ENCODE peak calls at places on chromosomes 12 and 14, in six cellular contexts. T is psoas muscle; Y is naive thymus-derived CD4-positive, alpha-beta T cell; O is CD8-positive, alpha-beta T cell; K is lower lobe of right lung; Q is effector memory CD4-positive, alpha-beta T cell. D is an unnamed sample.

GRCh38 chr14:56810341-56810740 is at the start of gene OTX2:
- DNase-seq in T (no peak), Q (no peak), O (no peak), Y (no peak), K (no peak), D (no peak)

GRCh38 chr14:67532998-67533753 is at the start of gene PLEKHH1:
- DNase-seq in K (peak), O (peak), Y (no peak), Q (no peak), T (peak), D (peak)

GRCh38 chr12:108047130-108047550 is 81.9 kb upstream of the WSCD2 start:
- DNase-seq in T (no peak), O (no peak), Q (no peak), Y (no peak), K (no peak), D (no peak)

GRCh38 chr12:82740129-82741000 is 53.7 kb downstream of the TMTC2 start:
- DNase-seq in Q (no peak), T (no peak), Y (no peak), O (no peak), K (no peak), D (no peak)

GRCh38 chr12:124636138-124636968 is 68.9 kb upstream of the NCOR2 start:
- DNase-seq in O (peak), Q (no peak), K (no peak), T (peak), Y (no peak), D (no peak)

GRCh38 chr12:48852734-48853168 is 788 bp upstream of the DDX23 start:
- DNase-seq in T (no peak), Y (no peak), O (no peak), K (no peak), Q (no peak), D (no peak)

GRCh38 chr12:38555620-38556596 is 239.3 kb downstream of the ALG10B start:
- DNase-seq in K (no peak), T (no peak), O (no peak), Y (no peak), Q (no peak), D (no peak)

GRCh38 chr12:12439636-12440035 is 82.8 kb downstream of the BORCS5 start:
- DNase-seq in Q (peak), O (no peak), K (no peak), T (no peak), Y (no peak), D (no peak)

GRCh38 chr14:34496679-34497513 is 34.9 kb upstream of the SPTSSA start:
- DNase-seq in Y (no peak), Q (no peak), O (no peak), K (peak), T (peak), D (peak)

GRCh38 chr14:78690836-78691235 is 520.7 kb downstream of the NRXN3 start:
- DNase-seq in K (no peak), Q (no peak), T (no peak), O (no peak), Y (no peak), D (no peak)

GRCh38 chr12:120846721-120847120 is 57.4 kb downstream of the SPPL3 start:
- DNase-seq in O (no peak), K (no peak), Y (no peak), Q (no peak), T (no peak), D (no peak)

GRCh38 chr12:120851444-120851843 is 52.7 kb downstream of the SPPL3 start:
- DNase-seq in Y (no peak), Q (no peak), K (peak), O (no peak), T (no peak), D (no peak)

GRCh38 chr12:120847392-120848157 is 56.6 kb downstream of the SPPL3 start:
- DNase-seq in O (no peak), T (no peak), Y (no peak), K (no peak), Q (no peak), D (no peak)

GRCh38 chr12:120851939-120852338 is 52.2 kb downstream of the SPPL3 start:
- DNase-seq in O (no peak), Y (no peak), Q (no peak), T (peak), K (no peak), D (no peak)

DNA sequence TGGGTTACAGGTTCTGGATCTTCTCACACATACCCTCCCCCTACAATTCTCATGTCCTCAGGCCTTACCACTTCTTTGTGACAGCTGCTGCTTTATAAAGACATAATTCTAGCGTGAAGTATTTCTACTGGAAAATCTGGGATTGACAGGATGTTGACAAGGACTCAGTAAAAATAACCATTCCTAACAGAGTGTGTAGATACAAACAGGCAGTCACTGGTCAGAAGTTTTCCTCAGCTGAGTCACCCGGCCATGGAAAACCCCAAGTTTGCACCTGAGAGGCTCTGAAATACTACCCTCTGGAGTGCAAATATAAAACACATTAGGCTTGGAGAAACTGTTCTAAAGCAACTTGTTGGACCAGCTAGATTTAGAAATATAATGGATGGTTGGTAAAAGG is 54.4 kb downstream of the SPPL3 start:
- DNase-seq in K (no peak), Y (no peak), O (no peak), Q (no peak), T (no peak), D (no peak)
- H3K27ac ChIP-seq in K (peak), Y (no peak), O (no peak), Q (no peak), T (peak), D (peak)

DNA sequence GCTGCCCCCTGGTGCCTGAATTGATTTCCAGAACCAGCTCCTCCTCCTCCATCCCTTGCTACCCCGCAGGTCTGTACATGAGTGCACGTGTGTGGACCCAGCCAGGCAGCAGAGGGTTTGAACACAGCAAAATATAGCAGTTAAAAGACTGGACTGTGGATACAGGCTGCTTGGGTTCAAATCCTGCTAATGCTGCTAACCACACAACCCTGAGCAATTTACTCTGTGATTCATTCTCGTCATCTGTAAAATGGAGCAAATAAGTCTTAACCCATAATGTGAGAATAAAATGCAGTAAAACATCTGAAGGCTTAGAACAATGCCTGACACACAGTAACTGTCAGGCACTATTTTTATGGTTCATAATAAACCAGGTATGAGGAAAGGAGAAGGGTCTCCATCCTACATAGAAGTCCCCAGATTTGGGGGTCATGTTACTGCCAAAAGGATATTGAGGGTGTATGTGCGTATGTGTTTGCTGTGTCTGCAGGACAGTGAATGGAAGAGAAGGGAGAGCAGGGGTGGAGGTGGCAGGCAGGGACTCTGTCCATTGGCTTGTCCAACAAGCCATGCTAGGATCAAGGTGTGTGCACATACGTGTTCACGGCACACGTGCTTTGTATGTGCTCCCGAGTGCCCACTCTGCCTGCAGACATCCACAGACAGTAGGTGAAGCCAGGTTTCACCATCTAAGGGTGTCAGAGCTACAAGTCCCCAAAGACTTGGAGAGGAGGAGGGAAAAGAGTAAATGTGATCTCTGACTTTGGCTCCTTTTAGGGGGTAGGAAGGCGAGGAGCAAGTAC is 1.5 kb upstream of the STAT6 start:
- DNase-seq in Q (no peak), T (no peak), K (no peak), O (no peak), Y (no peak), D (no peak)
- H3K27ac ChIP-seq in Q (peak), T (peak), K (peak), O (peak), Y (peak), D (peak)

GRCh38 chr12:92365333-92365732 is 219.7 kb upstream of the BTG1 start:
- DNase-seq in Q (no peak), T (no peak), K (no peak), Y (no peak), O (no peak), D (no peak)

GRCh38 chr12:92360543-92360942 is 214.9 kb upstream of the BTG1 start:
- DNase-seq in Q (no peak), O (no peak), T (no peak), Y (no peak), K (no peak), D (no peak)

GRCh38 chr12:92363295-92364146 is 217.9 kb upstream of the BTG1 start:
- DNase-seq in K (peak), Q (peak), T (no peak), O (peak), Y (no peak), D (no peak)

GRCh38 chr12:92362785-92363184 is 217.1 kb upstream of the BTG1 start:
- DNase-seq in K (no peak), Q (no peak), O (no peak), T (no peak), Y (no peak), D (no peak)

DNA sequence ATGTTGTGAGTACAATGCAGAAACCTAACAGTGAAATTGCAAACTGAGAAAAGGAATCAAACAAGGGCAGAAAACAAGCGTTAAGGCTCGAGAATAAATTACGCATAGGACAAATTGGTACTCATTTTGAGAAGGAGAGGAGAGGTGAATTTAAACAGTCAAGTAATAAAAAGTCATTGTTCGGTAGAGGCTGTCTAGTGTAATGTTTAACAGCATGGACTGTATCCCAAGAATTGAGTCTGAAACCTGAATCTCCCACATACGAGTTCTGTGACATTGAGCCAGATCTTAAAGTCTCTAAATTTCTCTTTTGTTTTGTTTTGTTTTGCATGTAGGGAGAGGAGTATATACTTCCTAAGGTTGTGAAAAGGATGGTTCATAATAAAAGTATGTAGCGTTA is 216.5 kb upstream of the BTG1 start:
- DNase-seq in Y (no peak), O (no peak), T (no peak), Q (no peak), K (no peak), D (no peak)
- H3K27ac ChIP-seq in Y (peak), O (no peak), T (no peak), Q (peak), K (no peak), D (no peak)

DNA sequence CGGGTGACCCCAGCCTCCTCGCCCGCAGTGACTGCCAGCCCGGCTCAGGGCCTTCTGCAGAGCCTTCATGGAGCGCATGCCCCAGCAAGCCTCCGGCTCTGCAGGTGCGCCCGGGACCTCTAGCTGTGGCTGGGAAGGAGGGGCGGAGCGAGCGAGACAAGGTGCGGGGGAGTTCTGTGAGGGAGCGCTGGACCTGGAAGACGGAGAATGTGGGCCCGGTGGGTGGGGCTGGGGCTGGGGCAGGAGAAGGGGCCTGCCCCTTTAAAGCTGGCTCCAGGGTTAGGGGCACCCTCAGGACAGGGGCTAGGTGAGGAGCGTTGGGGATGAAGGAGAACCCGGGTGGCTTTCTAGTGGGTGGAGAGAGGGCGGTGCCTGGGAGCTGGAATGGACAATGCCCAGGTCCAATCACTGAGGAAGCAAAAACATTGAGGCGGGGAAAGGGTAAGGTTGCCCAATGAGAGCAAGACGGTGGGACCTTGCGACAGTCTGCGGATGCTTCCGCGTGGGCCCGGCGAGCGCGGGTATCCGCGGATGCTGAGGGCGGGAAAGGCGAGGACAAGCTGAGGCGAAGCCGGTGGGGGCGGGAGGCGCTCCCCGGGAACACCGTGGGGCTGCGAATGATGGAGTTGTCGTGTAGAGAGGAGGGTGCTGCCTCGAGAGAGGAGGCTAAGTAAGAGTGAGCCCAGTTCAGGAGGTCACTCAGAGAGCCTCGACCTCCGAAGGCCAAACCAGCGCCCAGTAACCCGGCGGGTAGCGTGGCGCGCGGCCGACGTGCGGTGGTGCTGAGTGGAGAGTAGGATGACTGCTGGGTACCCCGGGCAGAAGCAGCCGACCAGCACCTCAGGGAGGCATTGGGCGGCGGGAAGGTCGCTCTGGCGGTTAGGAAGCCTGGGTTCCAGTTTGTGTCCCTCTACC is at the start of gene GLS2:
- DNase-seq in K (peak), O (peak), Q (peak), Y (peak), T (peak), D (peak)
- H3K27ac ChIP-seq in K (no peak), O (no peak), Q (peak), Y (peak), T (no peak), D (no peak)